ENCODE peak calls at places on chromosome 18, in six cellular contexts. W is lower lobe of right lung, G is GM12878, O is foreskin fibroblast, L is A549, P is NT2/D1. V is an unnamed sample.
A peak's percentile ranks its signal among the peaks of the same experiment; 100 is the strongest.

GRCh38 chr18:53603281-53603680 is 621.2 kb downstream of the MBD2 start:
- DNase-seq in W (no peak), G (no peak), O (no peak), L (no peak), P (no peak), V (no peak)

GRCh38 chr18:58943896-58944295 is 79.2 kb downstream of the ZNF532 start:
- DNase-seq in W (no peak), G (no peak), O (no peak), L (no peak), P (no peak), V (no peak)

GRCh38 chr18:8800041-8800441 is 94.7 kb downstream of the MTCL1 start:
- DNase-seq in W (no peak), G (no peak), O (peak; percentile 41), L (no peak), P (no peak), V (no peak)

GRCh38 chr18:28735731-28736130 is 558.8 kb upstream of the CDH2 start:
- DNase-seq in W (no peak), G (no peak), O (peak; percentile 54), L (no peak), P (no peak), V (no peak)

GRCh38 chr18:40094441-40094840 is 1860.6 kb upstream of the PIK3C3 start:
- DNase-seq in W (no peak), G (no peak), O (peak; percentile 28), L (no peak), P (no peak), V (no peak)

GRCh38 chr18:3120356-3120755 is 99.4 kb downstream of the MYOM1 start:
- DNase-seq in W (no peak), G (no peak), O (no peak), L (no peak), P (no peak), V (no peak)

GRCh38 chr18:35344736-35345459 is 678 bp upstream of the ZNF24 start:
- DNase-seq in W (no peak), G (no peak), O (no peak), L (no peak), P (no peak), V (no peak)

GRCh38 chr18:21167641-21168372 is 56.2 kb upstream of the ROCK1 start:
- DNase-seq in W (no peak), G (no peak), O (no peak), L (no peak), P (peak; percentile 35), V (no peak)

GRCh38 chr18:45251236-45251635 is 364.0 kb upstream of the SLC14A2 start:
- DNase-seq in W (no peak), G (no peak), O (no peak), L (no peak), P (no peak), V (no peak)

GRCh38 chr18:6949800-6950586 is 167.6 kb downstream of the LAMA1 start:
- DNase-seq in W (no peak), G (no peak), O (no peak), L (no peak), P (no peak), V (no peak)

GRCh38 chr18:12639990-12640880 is 17.7 kb downstream of the SPIRE1 start:
- DNase-seq in W (no peak), G (no peak), O (peak; percentile 78), L (peak; percentile 36), P (no peak), V (peak; percentile 67)

GRCh38 chr18:11985532-11985931 is 4.2 kb downstream of the IMPA2 start:
- DNase-seq in W (no peak), G (no peak), O (no peak), L (no peak), P (no peak), V (no peak)

GRCh38 chr18:24086082-24086481 is 52.8 kb upstream of the CABYR start:
- DNase-seq in W (no peak), G (no peak), O (no peak), L (no peak), P (no peak), V (no peak)

GRCh38 chr18:2906522-2907458 is 60.0 kb downstream of the EMILIN2 start:
- DNase-seq in W (peak; percentile 59), G (no peak), O (peak; percentile 69), L (peak; percentile 74), P (no peak), V (no peak)

GRCh38 chr18:53268455-53268854 is 928.5 kb downstream of the DCC start:
- DNase-seq in W (no peak), G (no peak), O (no peak), L (no peak), P (no peak), V (no peak)

GRCh38 chr18:9135912-9136314 is 668 bp upstream of the ANKRD12 start:
- DNase-seq in W (no peak), G (no peak), O (peak; percentile 62), L (peak; percentile 6), P (peak; percentile 3), V (no peak)

GRCh38 chr18:70454705-70455322 is 166.0 kb downstream of the SOCS6 start:
- DNase-seq in W (no peak), G (no peak), O (peak; percentile 87), L (peak; percentile 38), P (peak; percentile 20), V (peak; percentile 31)

DNA sequence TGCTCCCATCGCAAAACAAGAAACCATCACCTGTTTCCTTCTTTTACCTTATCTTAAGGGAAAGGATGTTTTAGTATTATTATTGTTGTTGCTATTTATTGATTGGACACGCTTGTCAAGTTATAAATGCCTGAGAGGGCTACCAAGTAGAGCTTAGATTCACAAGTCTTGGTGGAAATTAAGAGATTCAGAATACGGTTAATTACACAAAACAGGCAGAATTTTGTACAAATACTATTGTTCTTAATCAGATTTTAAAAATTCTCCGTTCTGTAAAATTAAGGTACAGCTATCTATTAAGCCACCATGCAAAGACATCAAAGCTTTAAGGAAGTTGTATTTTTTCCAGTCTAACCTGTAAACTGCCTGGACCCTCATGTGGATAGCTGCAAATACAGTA is 1.1 kb upstream of the ZNF521 start:
- DNase-seq in W (no peak), G (no peak), O (no peak), L (no peak), P (no peak), V (no peak)
- H3K4me3 ChIP-seq in W (no peak overlapping the region), G (no peak overlapping the region), O (peak overlapping the region; percentile 68), L (no peak overlapping the region), P (no peak overlapping the region), V (no peak overlapping the region)

DNA sequence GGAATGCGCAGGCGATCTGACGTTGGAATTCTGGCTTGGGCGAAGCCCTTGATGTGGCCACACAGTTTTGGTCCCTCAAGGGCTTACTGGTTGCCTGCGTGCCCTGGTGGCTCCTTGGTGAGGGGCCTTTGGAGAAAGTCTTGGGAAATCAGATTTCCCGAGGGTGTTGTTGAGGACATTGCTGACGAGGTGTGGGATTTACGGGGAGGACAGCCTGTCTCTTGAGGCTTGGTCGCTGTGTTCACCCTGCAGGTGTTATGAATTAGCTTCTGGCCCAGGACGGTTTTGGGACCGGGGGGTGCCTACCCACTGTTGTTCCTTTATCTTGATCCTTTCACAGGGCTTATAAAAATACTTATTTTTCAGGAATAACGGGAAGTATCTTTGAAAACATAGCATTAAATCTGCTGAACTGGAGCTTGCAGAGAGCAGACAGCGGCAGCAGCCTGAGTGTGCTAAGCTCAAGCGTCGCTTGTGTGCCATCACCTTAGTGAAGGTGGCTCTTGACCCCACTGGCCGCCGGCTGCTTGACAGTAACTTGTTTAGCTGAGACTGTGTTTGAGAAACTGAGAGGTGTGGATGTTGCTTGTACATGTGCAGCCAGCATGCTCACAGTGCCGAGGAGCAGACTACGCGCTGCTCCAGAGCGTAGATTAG is 4.2 kb downstream of the CTDP1 start:
- DNase-seq in W (no peak), G (no peak), O (no peak), L (no peak), P (no peak), V (no peak)
- H3K4me3 ChIP-seq in W (no peak overlapping the region), G (peak overlapping the region; percentile 39), O (no peak overlapping the region), L (no peak overlapping the region), P (no peak overlapping the region), V (no peak overlapping the region)

DNA sequence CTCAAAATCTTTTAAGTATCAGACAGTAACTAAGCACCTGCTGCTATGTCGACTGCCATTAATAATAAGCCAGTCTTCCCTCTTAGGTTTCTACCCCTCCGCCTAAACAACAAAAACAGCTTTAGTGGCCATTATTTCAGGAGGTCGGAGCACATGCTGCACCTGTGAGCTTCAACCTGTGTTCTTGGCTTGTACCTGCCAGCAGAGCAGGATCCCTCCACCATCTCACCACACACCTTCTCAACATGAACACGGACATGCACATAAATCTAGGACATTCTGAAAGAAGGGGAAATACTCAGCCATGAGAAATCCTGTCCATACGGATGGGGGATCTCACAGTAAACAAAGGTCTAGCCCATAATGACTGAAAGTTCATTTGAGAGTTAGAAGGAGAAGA is 3.7 kb downstream of the CYB5A start:
- DNase-seq in W (no peak), G (no peak), O (no peak), L (no peak), P (no peak), V (no peak)
- H3K4me3 ChIP-seq in W (peak overlapping the region; percentile 91), G (no peak overlapping the region), O (no peak overlapping the region), L (no peak overlapping the region), P (no peak overlapping the region), V (peak overlapping the region; percentile 35)

DNA sequence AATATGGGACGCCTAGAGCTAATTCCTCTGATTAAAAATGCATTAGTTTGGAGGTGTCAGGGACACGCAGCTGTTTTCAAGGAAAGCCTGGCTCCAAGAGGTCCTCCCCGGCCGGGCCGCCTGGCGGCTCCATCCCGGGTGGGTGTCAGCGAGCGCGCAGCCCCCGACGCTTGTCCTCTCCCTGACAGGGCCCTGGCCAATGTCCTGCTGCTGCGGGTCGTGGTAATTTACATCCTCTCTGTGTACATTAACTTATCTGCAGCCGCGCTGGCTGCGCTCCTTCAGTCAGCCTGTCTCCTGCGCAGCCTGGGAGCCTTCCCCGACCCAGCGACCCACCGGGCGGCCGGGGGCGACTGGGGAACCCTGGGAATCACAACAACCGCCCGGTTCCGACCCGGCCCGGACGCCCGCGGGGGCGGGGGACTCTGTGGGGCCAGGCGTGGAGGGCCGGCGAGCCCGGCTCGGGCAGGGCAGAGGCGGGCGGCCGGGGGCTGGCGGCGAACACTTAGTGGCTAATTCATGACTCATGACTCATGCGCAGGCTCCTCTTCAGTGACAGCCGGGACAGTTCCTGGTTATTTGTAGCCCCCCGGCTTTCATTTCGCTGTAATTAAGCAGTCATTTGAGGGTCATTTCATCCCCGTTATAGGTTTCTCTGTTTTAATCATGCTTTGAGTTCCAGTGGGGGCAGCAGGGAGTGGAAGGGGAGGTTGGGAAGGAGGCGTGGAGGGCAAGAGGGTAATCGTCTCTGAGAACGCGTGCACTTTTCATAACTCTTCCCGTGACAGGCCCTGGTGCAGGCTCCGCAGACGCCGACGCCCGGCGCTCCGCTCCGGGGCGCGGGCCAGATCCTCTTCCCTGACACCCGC is 141.9 kb upstream of the CTAGE1 start:
- DNase-seq in W (peak; percentile 73), G (no peak), O (peak; percentile 73), L (peak; percentile 50), P (no peak), V (no peak)
- H3K4me3 ChIP-seq in W (peak overlapping the region; percentile 59), G (no peak overlapping the region), O (peak overlapping the region; percentile 58), L (peak overlapping the region; percentile 63), P (peak overlapping the region; percentile 47), V (peak overlapping the region; percentile 61)